ENCODE peak calls at places on chromosomes 2 and 18, in seven cellular contexts. H is lower lobe of right lung, C is mammary epithelial cell, Y is A549, J is brain microvascular endothelial cell, G is fibroblast of the aortic adventitia, S is tibial artery. N is an unnamed sample.

GRCh38 chr2:112714836-112715631 is 5.8 kb upstream of the NT5DC4 start:
- DNase-seq in H (peak; percentile 24), C (peak; percentile 77), Y (peak; percentile 64), J (peak; percentile 56), G (peak; percentile 33), S (no peak), N (no peak)

GRCh38 chr2:28869494-28870145 is 489 bp downstream of the TRMT61B start:
- DNase-seq in H (peak; percentile 58), C (no peak), Y (no peak), J (no peak), G (peak; percentile 2), S (peak; percentile 20), N (no peak)

GRCh38 chr2:232349546-232349945 is 29.0 kb upstream of the ALPP start:
- DNase-seq in H (peak; percentile 39), C (no peak), Y (no peak), J (no peak), G (no peak), S (peak; percentile 6), N (no peak)

GRCh38 chr2:105969552-105969951 is 224.5 kb downstream of the UXS1 start:
- DNase-seq in H (no peak), C (peak; percentile 20), Y (peak; percentile 21), J (no peak), G (no peak), S (no peak), N (no peak)

GRCh38 chr2:191170301-191170636 is 19.5 kb upstream of the STAT4 start:
- DNase-seq in H (no peak), C (no peak), Y (peak; percentile 78), J (no peak), G (no peak), S (no peak), N (no peak)

GRCh38 chr2:158967731-158968395 is 577 bp upstream of the TANC1 start:
- DNase-seq in H (no peak), C (peak; percentile 53), Y (peak; percentile 52), J (peak; percentile 39), G (peak; percentile 71), S (peak; percentile 34), N (no peak)

GRCh38 chr2:196166876-196167275 is 4.5 kb downstream of the STK17B start:
- DNase-seq in H (no peak), C (peak; percentile 60), Y (no peak), J (peak; percentile 77), G (peak; percentile 67), S (no peak), N (peak; percentile 79)

GRCh38 chr2:220885593-220885992 is 686.5 kb downstream of the EPHA4 start:
- DNase-seq in H (no peak), C (no peak), Y (no peak), J (no peak), G (no peak), S (no peak), N (no peak)

GRCh38 chr2:174717273-174717672 is 47.0 kb downstream of the CHRNA1 start:
- DNase-seq in H (no peak), C (peak; percentile 58), Y (no peak), J (peak; percentile 28), G (no peak), S (no peak), N (peak; percentile 31)

GRCh38 chr2:112996635-112997034 is 8.6 kb upstream of the IL36A start:
- DNase-seq in H (no peak), C (no peak), Y (no peak), J (no peak), G (no peak), S (no peak), N (no peak)

GRCh38 chr2:130807659-130808385 is 28.9 kb upstream of the ARHGEF4 start:
- DNase-seq in H (no peak), C (peak; percentile 84), Y (no peak), J (no peak), G (no peak), S (no peak), N (no peak)

GRCh38 chr2:38224181-38224580 is 148.2 kb upstream of the CYP1B1 start:
- DNase-seq in H (no peak), C (no peak), Y (no peak), J (no peak), G (no peak), S (no peak), N (no peak)

DNA sequence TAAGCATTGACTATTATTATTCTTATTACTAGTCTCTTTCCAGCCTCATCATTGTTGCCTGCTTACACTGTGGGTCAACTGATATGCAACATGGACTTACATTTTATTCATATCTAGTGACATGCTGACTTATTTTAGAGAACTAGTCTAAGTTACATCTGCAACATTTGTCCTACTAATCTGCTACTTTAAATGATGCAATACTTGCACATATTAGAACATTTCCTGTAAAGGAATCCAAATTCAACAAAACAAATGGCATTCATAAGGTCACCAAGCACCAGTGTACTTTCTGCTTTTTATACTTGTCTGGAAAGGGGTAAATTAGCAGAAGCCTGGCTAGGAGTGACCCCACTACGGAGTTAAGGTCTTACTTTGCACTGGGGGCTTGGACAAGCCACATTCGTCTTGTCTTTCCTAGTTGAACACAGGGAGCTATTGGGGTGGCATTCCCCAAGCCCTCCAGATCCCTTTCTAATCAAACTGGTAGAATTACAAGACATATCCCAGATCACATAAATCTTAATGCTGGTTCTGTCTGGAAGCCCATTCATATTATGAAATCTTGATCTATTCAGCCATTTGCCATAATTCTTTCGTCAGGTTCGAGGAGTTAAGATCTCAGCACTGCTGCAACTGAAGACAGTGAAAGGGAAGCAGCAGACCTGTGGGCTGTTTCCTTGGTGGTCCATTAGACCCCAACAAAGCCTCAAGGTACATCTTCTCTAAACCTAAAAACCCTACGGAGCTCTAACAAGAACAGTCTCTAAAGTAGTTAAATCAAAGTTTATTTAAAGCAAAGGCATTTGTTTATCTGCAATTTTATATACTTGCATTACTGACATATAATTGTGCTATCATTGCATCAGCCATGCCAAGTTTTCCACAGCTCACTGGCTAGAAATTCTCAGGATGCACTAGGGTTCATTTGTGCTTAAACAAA is 49.9 kb upstream of the RTN4 start:
- DNase-seq in H (no peak), C (no peak), Y (peak; percentile 28), J (peak; percentile 62), G (peak; percentile 90), S (no peak), N (no peak)
- H3K4me3 ChIP-seq in H (no peak overlapping the region), C (no peak overlapping the region), Y (no peak overlapping the region), J (no peak overlapping the region), G (peak overlapping the region; percentile 14), S (peak overlapping the region; percentile 31), N (no peak overlapping the region)

GRCh38 chr2:86074811-86075210 is 30.9 kb downstream of the POLR1A start:
- DNase-seq in H (no peak), C (no peak), Y (no peak), J (no peak), G (no peak), S (no peak), N (no peak)

GRCh38 chr2:86082768-86083167 is 22.9 kb downstream of the POLR1A start:
- DNase-seq in H (no peak), C (no peak), Y (no peak), J (no peak), G (no peak), S (no peak), N (no peak)

GRCh38 chr2:86079981-86080911 is 25.4 kb downstream of the POLR1A start:
- DNase-seq in H (peak; percentile 89), C (peak; percentile 30), Y (peak; percentile 82), J (peak; percentile 72), G (peak; percentile 76), S (peak; percentile 83), N (no peak)

GRCh38 chr2:86081724-86082123 is 24.0 kb downstream of the POLR1A start:
- DNase-seq in H (no peak), C (no peak), Y (no peak), J (no peak), G (no peak), S (no peak), N (no peak)

DNA sequence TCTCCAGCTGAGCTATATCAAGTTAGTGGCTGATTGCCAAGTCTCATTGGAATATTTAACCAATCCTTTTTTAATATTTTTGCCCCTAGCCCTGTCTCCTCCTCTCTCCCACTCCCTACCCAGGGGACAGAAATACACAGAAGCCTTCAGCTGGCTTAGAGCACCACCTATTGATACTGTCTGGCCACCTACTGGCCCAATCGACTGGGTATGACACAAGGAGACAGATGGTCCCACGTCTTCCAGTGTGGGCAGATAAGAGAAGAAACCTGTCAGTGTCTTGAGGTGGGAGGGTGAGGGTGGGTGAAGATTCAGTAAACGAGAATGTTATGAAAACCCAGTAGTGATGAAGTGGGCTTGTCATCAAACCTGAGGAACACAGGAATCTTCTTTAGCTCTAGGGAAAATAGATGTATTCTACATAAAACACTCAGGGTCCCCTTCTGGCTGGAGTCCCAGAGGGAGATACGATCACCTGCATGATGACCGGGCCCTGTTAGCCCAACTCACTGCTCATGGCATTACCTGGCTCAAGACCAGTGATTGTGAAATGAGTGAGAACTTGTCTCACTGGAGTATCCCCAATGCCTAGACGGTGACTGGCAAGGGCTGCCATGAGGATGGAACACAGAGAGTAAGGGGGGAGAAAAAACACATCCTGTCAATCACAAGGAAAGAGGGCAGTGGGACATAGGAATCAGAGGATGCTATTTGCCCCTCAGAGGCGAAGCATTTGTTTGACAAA is 26.7 kb downstream of the POLR1A start:
- DNase-seq in H (no peak), C (peak; percentile 16), Y (peak; percentile 69), J (peak; percentile 40), G (peak; percentile 76), S (peak; percentile 29), N (no peak)
- TF ChIP-seq CTCF in H (peak; percentile 59), C (peak; percentile 64), Y (peak; percentile 92), J (peak; percentile 74), G (peak; percentile 84), S (peak; percentile 60), N (peak; percentile 75)

DNA sequence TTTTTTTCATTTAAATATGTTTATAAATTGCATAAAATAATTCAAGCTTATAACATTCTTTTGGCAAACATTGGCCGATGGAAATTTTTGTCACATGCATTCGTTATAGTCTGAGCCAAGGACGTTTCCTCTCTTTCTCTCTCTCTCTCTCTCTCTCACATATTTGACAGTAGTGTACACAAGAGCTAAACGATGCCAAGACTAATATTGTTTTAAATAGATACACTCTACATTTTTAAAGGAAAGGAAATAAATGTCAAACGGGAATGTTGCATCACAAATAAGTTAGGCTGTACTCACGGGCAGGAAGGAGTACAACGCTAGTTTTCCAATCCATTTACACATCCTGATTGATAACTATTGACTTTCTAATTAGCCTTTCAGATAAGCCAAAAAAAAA is 251.2 kb upstream of the SMIM21 start:
- DNase-seq in H (no peak), C (no peak), Y (no peak), J (no peak), G (peak; percentile 4), S (no peak), N (no peak)
- H3K4me3 ChIP-seq in H (no peak overlapping the region), C (no peak overlapping the region), Y (no peak overlapping the region), J (no peak overlapping the region), G (no peak overlapping the region), S (no peak overlapping the region), N (no peak overlapping the region)

GRCh38 chr2:60409207-60409871 is 144.1 kb downstream of the BCL11A start:
- DNase-seq in H (no peak), C (peak; percentile 17), Y (no peak), J (no peak), G (no peak), S (no peak), N (no peak)

GRCh38 chr2:60407398-60407797 is 146.1 kb downstream of the BCL11A start:
- DNase-seq in H (no peak), C (no peak), Y (no peak), J (no peak), G (no peak), S (no peak), N (no peak)

GRCh38 chr2:60400462-60400861 is 153.0 kb downstream of the BCL11A start:
- DNase-seq in H (no peak), C (no peak), Y (no peak), J (no peak), G (no peak), S (no peak), N (no peak)

GRCh38 chr2:60406192-60406591 is 147.3 kb downstream of the BCL11A start:
- DNase-seq in H (no peak), C (no peak), Y (no peak), J (no peak), G (no peak), S (no peak), N (no peak)

GRCh38 chr2:60405266-60405665 is 148.2 kb downstream of the BCL11A start:
- DNase-seq in H (no peak), C (no peak), Y (no peak), J (no peak), G (no peak), S (no peak), N (no peak)
- TF ChIP-seq CTCF in H (no peak), C (no peak), Y (no peak), J (no peak), G (no peak), S (no peak), N (no peak)